ENCODE peak calls at places on chromosomes 11 and 22, in five cellular contexts. Q is IMR-90, T is H9, H is mesenchymal stem cell, K is H1. A is an unnamed sample. For H3K79me1, the result is how much of the 10 kb centered on the place peaks cover.

GRCh38 chr11:72844356-72844755 is 30.1 kb downstream of the ATG16L2 start:
- DNase-seq in Q (peak), T (no peak), H (peak), K (no peak), A (no peak)

GRCh38 chr22:40397436-40397835 is 27.0 kb downstream of the SGSM3 start:
- DNase-seq in Q (peak), T (no peak), H (peak), K (peak), A (no peak)

GRCh38 chr22:50521710-50522109 is 3.7 kb downstream of the SCO2 start:
- DNase-seq in Q (no peak), T (no peak), H (no peak), K (no peak), A (no peak)

GRCh38 chr11:72637198-72637597 is 37.0 kb downstream of the PDE2A start:
- DNase-seq in Q (no peak), T (no peak), H (no peak), K (no peak), A (no peak)

GRCh38 chr11:35600439-35600838 is 17.8 kb upstream of the FJX1 start:
- DNase-seq in Q (no peak), T (no peak), H (no peak), K (no peak), A (no peak)

GRCh38 chr11:76674517-76675400 is 4.2 kb upstream of the LRRC32 start:
- DNase-seq in Q (no peak), T (no peak), H (no peak), K (no peak), A (no peak)

GRCh38 chr22:19094393-19094997 is 27.7 kb downstream of the DGCR2 start:
- DNase-seq in Q (no peak), T (no peak), H (no peak), K (no peak), A (no peak)

GRCh38 chr11:18395735-18396504 is 1.6 kb downstream of the LDHA start:
- DNase-seq in Q (peak), T (peak), H (peak), K (peak), A (peak)

GRCh38 chr22:39290724-39291161 is 28.7 kb downstream of the RPL3 start:
- DNase-seq in Q (peak), T (peak), H (peak), K (no peak), A (no peak)

DNA sequence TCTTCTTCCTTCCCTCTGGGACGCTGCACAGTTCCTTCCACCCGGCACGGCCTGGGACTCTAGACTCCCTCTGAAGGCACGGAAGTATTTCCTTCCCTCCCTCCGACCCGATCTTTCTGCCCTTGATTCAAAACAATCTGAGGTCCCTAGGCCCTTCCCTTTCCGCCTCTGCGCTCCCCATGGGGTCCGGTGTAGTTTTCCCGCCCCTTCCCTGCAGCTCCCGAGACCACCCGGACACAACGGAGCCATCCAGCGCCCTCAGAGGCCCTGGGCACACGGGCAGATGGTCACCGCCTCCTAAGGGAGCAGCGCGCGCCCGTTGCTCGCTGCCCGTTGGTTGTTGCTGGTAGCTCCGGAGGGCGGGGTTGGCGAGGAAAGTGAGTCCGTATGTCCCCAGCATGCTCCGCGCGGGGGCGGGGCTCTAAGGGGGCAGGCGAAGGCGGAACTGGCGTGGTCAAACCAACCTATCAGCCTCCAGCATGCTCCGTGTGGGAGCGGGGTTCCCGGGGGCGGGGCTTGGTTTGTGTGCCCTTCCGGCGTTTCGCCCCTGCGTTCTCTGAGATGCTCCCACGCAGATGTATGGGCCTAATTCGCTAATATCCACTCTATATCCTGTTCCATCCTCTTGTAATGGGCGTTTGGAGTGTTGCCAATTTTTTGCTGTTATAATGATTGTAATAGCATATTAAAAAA is 19.6 kb downstream of the MIF start:
- DNase-seq in Q (peak), T (peak), H (peak), K (peak), A (peak)
- H2BK120ac ChIP-seq in Q (peak), T (no peak), H (no peak), K (no peak), A (no peak)

GRCh38 chr11:108538022-108538424 is 39.8 kb upstream of the POGLUT3 start:
- DNase-seq in Q (no peak), T (no peak), H (no peak), K (no peak), A (no peak)
- H2AFZ ChIP-seq in Q (peak), T (no peak), H (no peak), K (peak), A (peak)

DNA sequence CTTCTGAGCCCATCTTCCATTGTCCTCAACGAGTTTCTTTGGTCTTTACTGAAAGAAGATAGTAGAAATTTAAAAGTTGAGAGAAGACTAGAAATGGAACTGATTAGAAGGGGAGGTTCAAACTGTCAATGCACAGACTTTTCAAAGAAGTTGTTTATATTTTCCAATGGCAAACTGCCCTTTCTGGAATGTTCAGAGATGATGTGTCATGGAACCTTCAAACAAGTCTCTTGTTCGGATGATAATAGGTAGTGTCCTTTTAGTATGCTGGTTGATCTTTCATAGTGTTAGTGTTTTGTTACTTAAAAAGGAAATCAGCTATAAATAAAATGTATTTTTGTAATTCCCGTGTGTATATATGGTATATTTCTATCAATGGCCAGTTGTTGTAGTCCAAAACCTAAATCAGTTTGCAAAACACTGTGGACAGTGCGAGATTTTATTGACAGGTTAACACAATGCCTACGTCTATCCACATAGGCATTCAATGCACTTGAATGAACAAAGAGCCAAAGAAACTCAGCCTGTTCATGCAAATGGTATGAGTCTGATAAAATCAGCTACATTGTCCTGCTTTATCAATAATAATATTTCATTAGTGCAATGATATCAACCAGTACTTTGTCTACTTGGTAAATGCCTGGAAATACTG is 30.9 kb downstream of the C11orf91 start:
- DNase-seq in Q (no peak), T (no peak), H (no peak), K (no peak), A (no peak)
- H3K79me1 ChIP-seq in Q (under half), T (under half), H (under half), K (under half), A (under half)

GRCh38 chr22:44683881-44684280 is 18.1 kb upstream of the PRR5 start:
- DNase-seq in Q (no peak), T (no peak), H (no peak), K (no peak), A (no peak)
- H2BK120ac ChIP-seq in Q (no peak), T (no peak), H (no peak), K (no peak), A (no peak)

DNA sequence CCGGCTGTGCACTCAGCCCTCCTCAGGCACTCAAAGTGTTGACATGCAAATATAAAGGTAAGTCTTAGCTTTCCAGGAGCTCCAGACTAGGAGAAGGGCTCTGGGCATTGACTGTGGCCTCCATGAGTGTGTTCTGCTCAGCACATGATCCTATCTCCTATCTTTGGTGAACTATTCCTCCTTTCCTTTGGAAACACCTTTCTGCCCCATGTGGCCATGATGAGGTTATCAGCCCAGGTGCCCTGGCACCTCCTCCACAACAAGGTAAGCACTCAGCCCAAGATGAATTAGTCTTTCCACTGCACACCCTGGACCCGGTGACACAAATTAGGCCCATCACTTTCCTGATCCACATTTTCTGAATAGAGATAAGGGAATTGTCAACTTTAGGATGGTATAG is 37.9 kb upstream of the LMO1 start:
- DNase-seq in Q (no peak), T (no peak), H (no peak), K (no peak), A (no peak)
- H2AFZ ChIP-seq in Q (no peak), T (no peak), H (no peak), K (no peak), A (no peak)

DNA sequence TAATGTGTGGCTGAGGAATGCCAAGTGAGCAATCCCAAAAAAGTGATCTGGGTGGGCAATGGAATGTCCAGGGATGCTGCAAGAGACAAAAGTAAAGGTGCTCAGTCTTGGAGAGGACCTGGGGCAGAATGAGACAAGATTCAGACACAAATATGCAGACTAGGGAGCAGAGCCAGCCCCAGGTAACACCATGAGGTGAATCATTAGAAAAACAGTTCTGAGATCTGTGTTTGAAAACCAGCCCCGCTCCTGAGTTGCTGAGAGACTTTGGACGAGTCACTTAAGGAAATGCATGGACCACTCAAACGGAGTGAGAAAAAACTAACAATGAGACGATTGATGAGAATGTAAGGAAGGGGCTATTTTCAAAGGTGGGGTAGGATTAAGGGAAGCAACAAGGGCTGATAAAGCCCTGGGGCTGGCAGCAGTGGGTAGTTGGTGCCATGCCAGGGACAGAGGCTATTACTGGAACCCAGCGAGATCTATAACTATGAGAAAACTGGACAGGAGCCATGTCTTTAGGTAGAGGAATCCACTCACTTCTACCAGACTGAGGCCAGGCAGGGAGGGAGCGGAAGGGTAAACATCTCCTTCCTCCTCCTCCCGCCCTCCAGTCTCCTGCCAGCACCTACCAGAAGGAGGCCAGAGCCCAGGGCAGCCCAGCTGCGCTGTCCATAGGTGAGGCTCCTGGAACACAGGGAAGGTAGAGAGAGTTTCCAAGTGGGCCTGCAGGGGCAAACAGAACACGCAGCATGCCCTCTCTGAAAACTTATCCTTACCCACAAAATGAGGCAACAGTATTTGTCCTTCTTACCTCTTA is 130.4 kb upstream of the TEAD1 start:
- DNase-seq in Q (no peak), T (no peak), H (no peak), K (peak), A (no peak)
- H3K79me1 ChIP-seq in Q (under half), T (under half), H (under half), K (under half), A (under half)

DNA sequence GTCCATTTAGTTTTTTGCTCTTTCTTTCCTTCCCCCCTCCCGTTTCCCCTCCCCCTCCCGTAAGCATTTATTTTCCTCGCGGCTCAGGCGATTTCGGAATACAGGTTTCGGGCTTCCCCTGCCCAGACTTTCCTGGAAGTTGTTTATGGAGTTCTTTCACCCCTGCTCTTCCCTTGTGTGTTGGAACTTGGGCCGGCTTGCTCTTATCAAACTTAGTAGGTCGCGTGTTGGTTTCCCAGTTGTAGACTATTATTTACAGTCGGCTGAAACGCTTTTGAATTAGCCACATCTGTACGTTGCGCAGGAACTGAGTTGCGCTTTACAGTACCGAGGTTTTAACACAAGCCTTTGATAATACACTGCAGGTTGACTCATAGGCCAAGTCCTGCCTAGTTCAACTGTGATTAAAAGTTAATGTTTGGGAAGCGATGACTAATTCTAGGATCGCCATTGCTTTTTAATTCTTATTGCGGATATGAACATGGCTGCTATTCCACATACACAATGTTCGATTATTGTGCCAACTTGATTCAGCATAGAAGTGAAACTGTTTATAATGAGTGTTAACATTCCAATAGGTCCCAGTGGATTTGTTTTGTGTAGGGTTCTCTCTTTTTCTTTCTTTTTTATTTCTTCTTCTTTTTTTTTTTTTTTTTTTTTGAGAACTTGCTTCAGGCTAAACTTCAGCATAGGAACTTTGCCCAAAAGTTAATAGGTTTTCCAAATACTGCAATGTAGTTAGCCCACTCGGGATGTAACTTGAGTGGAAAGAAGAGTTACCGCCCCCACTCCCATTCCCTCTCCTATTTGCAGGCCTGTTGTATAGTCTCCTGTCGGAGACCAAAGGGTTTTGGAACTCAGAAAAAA is 1.8 kb downstream of the YAP1 start:
- DNase-seq in Q (peak), T (no peak), H (peak), K (no peak), A (no peak)
- H2BK120ac ChIP-seq in Q (peak), T (peak), H (peak), K (peak), A (no peak)

DNA sequence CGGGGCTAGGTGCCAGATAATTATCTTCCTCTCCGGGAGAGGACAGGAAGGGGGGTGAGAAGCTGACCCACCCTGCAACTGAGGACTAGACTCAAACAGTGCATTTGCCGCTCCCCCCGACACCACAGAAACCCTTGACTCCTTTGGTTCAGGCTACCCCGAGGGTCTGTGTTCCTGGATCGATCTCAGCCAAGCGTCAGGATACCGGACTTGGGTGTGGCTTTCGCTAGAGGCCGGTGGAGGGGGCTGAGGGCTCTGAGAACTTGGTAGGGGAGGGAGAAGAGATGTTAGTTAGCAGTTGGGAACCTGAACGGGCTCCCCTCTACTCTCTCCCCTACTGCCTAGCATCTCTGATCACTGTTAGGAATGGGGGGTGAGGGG is 840 bp downstream of the SEZ6L start:
- DNase-seq in Q (no peak), T (peak), H (no peak), K (peak), A (no peak)
- H2AFZ ChIP-seq in Q (no peak), T (no peak), H (no peak), K (no peak), A (peak)

DNA sequence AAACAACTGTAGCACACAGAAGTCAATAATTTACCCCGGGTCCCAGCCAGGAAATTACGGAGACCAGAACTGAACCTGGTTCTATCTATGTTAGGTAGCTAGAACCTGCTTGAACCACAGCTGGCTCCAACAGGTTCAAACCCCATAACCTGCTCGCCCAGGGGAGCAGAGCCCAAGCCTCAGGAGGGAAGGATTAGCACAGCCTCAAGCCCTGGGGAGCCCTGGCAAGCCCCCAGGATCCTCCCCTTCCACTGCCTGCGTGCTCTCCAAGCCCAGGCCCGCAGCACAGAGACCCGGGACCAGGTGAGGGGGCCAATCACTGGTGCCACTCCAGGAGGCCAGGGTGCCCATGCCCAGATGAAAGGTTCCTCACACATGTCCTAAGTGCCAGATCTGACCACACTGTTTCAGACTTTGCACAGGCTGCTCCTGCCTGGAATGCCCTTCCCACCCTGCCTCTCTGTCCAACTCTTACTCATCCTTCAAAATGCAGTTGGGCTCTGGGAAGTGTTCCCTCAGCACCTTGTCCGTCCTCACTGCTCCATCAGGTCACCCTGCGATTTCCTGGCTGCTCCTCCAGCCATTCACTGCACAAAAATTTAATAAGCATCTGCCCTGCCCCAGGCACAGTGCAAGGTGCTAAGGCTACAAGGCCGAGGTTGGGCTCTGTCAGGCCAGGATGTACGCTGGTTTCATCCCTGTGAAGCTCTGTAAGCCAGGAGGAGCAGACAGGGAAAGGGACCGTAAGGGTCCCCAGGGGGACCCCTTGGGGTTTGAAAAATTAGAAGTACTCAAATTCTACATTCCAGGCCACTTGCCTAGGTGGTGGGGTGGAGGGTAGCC is 32.2 kb downstream of the ARRB1 start:
- DNase-seq in Q (peak), T (no peak), H (no peak), K (no peak), A (no peak)
- H3K79me1 ChIP-seq in Q (under half), T (under half), H (half or more), K (under half), A (under half)